ENCODE peak calls at places on chromosome 19, in eight cellular contexts. R, Z, C, N, H, E, D and T are unnamed samples.
A peak's percentile ranks its signal among the peaks of the same experiment; 100 is the strongest.

GRCh38 chr19:6744381-6745288 is 5.2 kb downstream of the TRIP10 start:
- DNase-seq in R (peak; percentile 27), Z (peak; percentile 82), C (peak; percentile 62), N (no peak), H (peak; percentile 75), E (no peak), D (peak; percentile 76), T (peak; percentile 10)

GRCh38 chr19:925087-925911 is 536 bp upstream of the ARID3A start:
- DNase-seq in R (peak; percentile 77), Z (peak; percentile 53), C (no peak), N (peak; percentile 91), H (peak; percentile 60), E (peak; percentile 84), D (peak; percentile 26), T (peak; percentile 51)

GRCh38 chr19:2239771-2240770 is 3.4 kb downstream of the SF3A2 start:
- DNase-seq in R (no peak), Z (no peak), C (no peak), N (peak; percentile 51), H (no peak), E (no peak), D (no peak), T (no peak)

GRCh38 chr19:45177817-45178261 is at the start of gene TRAPPC6A:
- DNase-seq in R (peak; percentile 39), Z (peak; percentile 84), C (no peak), N (no peak), H (no peak), E (no peak), D (no peak), T (peak; percentile 35)

GRCh38 chr19:1944916-1945561 is 4.1 kb downstream of the CSNK1G2 start:
- DNase-seq in R (no peak), Z (no peak), C (no peak), N (no peak), H (no peak), E (no peak), D (no peak), T (no peak)

GRCh38 chr19:13844130-13844631 is 32.8 kb upstream of the NANOS3 start:
- DNase-seq in R (no peak), Z (peak; percentile 53), C (no peak), N (no peak), H (peak; percentile 68), E (no peak), D (no peak), T (no peak)

GRCh38 chr19:29564574-29565005 is 38.8 kb downstream of the VSTM2B start:
- DNase-seq in R (no peak), Z (no peak), C (no peak), N (no peak), H (no peak), E (peak; percentile 75), D (no peak), T (peak; percentile 90)

GRCh38 chr19:511101-511841 is 4.0 kb downstream of the TPGS1 start:
- DNase-seq in R (peak; percentile 97), Z (no peak), C (peak; percentile 14), N (peak; percentile 94), H (no peak), E (peak; percentile 98), D (no peak), T (peak; percentile 95)

GRCh38 chr19:1862424-1863307 is 713 bp downstream of the KLF16 start:
- DNase-seq in R (no peak), Z (no peak), C (no peak), N (peak; percentile 77), H (peak; percentile 53), E (peak; percentile 21), D (no peak), T (no peak)

GRCh38 chr19:18865973-18866799 is 29.8 kb downstream of the CERS1 start:
- DNase-seq in R (no peak), Z (no peak), C (no peak), N (no peak), H (peak; percentile 43), E (no peak), D (no peak), T (no peak)

GRCh38 chr19:42191855-42192254 is 25.6 kb downstream of the DEDD2 start:
- DNase-seq in R (peak; percentile 97), Z (peak; percentile 98), C (no peak), N (no peak), H (peak; percentile 88), E (no peak), D (peak; percentile 28), T (peak; percentile 23)

GRCh38 chr19:37572203-37572602 is 22.4 kb downstream of the ZNF571 start:
- DNase-seq in R (no peak), Z (no peak), C (no peak), N (no peak), H (no peak), E (no peak), D (no peak), T (no peak)